ENCODE peak calls at places on chromosome 1, in five cellular contexts. Z is upper lobe of left lung, T is endothelial cell of umbilical vein, N is EH, Y is HFF-Myc. M is an unnamed sample.

GRCh38 chr1:2003564-2004131 is at the start of gene CFAP74:
- DNase-seq in Z (peak), Y (no peak), T (no peak), N (peak), M (peak)

GRCh38 chr1:201348211-201348566 is 29.3 kb downstream of the TNNT2 start:
- DNase-seq in Z (no peak), T (peak), Y (peak), N (peak), M (peak)

GRCh38 chr1:79441243-79441642 is 434.7 kb upstream of the ADGRL4 start:
- DNase-seq in Y (no peak), N (no peak), T (no peak), Z (no peak), M (no peak)

GRCh38 chr1:203682401-203683383 is 56.1 kb downstream of the ATP2B4 start:
- DNase-seq in Z (no peak), T (peak), N (no peak), Y (no peak), M (peak)

GRCh38 chr1:230266456-230266855 is 159.7 kb downstream of the PGBD5 start:
- DNase-seq in N (no peak), T (no peak), Z (no peak), Y (no peak), M (no peak)

GRCh38 chr1:206856674-206857464 is 8.6 kb upstream of the IL20 start:
- DNase-seq in Z (no peak), T (no peak), N (peak), Y (no peak), M (no peak)

GRCh38 chr1:247365023-247365422 is 33.4 kb upstream of the ZNF496 start:
- DNase-seq in Y (no peak), T (no peak), N (no peak), Z (no peak), M (no peak)

GRCh38 chr1:150272379-150272840 is at the start of gene C1orf54:
- DNase-seq in T (peak), Z (no peak), Y (no peak), N (peak), M (peak)

GRCh38 chr1:103514920-103515503 is 10.5 kb upstream of the RNPC3 start:
- DNase-seq in N (peak), Y (peak), T (peak), Z (no peak), M (peak)

GRCh38 chr1:222930097-222930496 is 115.3 kb downstream of the DISP1 start:
- DNase-seq in Y (no peak), N (no peak), T (no peak), Z (no peak), M (peak)

GRCh38 chr1:68024635-68025338 is 25.6 kb downstream of the DIRAS3 start:
- DNase-seq in Y (no peak), N (no peak), Z (no peak), T (no peak), M (no peak)

GRCh38 chr1:165376041-165376810 is 19.7 kb upstream of the LMX1A start:
- DNase-seq in Z (peak), Y (peak), N (peak), T (peak), M (peak)

GRCh38 chr1:24391882-24392603 is 21.5 kb downstream of the STPG1 start:
- DNase-seq in N (peak), Z (peak), Y (no peak), T (peak), M (peak)

GRCh38 chr1:11044086-11044848 is 2.8 kb downstream of the MASP2 start:
- DNase-seq in Y (no peak), N (no peak), Z (no peak), T (no peak), M (no peak)

GRCh38 chr1:238764779-238765178 is 621.6 kb upstream of the CHRM3 start:
- DNase-seq in Z (no peak), N (no peak), T (no peak), Y (no peak), M (no peak)

GRCh38 chr1:205927247-205927646 is 16.0 kb downstream of the SLC26A9 start:
- DNase-seq in Z (peak), N (no peak), Y (no peak), T (no peak), M (no peak)

GRCh38 chr1:41629571-41629970 is 145.1 kb upstream of the EDN2 start:
- DNase-seq in Z (no peak), Y (no peak), T (no peak), N (peak), M (no peak)

GRCh38 chr1:46175243-46175642 is 356 bp downstream of the TSPAN1 start:
- DNase-seq in Z (no peak), T (no peak), N (no peak), Y (no peak), M (no peak)

GRCh38 chr1:2541619-2542246 is 11.7 kb upstream of the HES5 start:
- DNase-seq in Y (no peak), Z (no peak), T (no peak), N (no peak), M (peak)

GRCh38 chr1:117654485-117655219 is 48.8 kb downstream of the TENT5C start:
- DNase-seq in Z (no peak), T (no peak), N (peak), Y (no peak), M (peak)

GRCh38 chr1:54238353-54239040 is 38.5 kb downstream of the MRPL37 start:
- DNase-seq in Z (no peak), N (no peak), T (no peak), Y (no peak), M (no peak)

GRCh38 chr1:31239653-31240241 is at the start of gene NKAIN1:
- DNase-seq in N (peak), Y (no peak), Z (no peak), T (no peak), M (peak)

GRCh38 chr1:39410915-39411436 is 80.5 kb upstream of the BMP8A start:
- DNase-seq in Y (peak), N (peak), T (peak), Z (peak), M (peak)

GRCh38 chr1:35855016-35855700 is 27.9 kb upstream of the AGO1 start:
- DNase-seq in Y (peak), Z (no peak), T (no peak), N (no peak), M (no peak)

GRCh38 chr1:21818661-21819060 is 6.6 kb downstream of the LDLRAD2 start:
- DNase-seq in T (no peak), Z (peak), N (peak), Y (no peak), M (peak)

GRCh38 chr1:27605796-27606707 is 2.1 kb upstream of the AHDC1 start:
- DNase-seq in Y (no peak), N (peak), Z (peak), T (peak), M (peak)

GRCh38 chr1:148388260-148389026 is 94.7 kb downstream of the PPIAL4G start:
- DNase-seq in N (peak), T (peak), Y (peak), Z (peak), M (peak)